ENCODE peak calls at places on chromosomes 5 and 9, in five cellular contexts. One of them, this sample, is unnamed.

GRCh38 chr5:80217667-80218066 is 38.2 kb downstream of the SERINC5 start:
- DNase-seq in astrocyte of the cerebellum: no peak
- DNase-seq in A549: no peak
- DNase-seq in body of pancreas: no peak
- DNase-seq in GM19239: no peak
- DNase-seq in this sample: no peak

GRCh38 chr5:92372766-92373165 is 989.6 kb upstream of the ARRDC3 start:
- DNase-seq in A549: no peak
- DNase-seq in astrocyte of the cerebellum: no peak
- DNase-seq in body of pancreas: no peak
- DNase-seq in GM19239: no peak
- DNase-seq in this sample: no peak

GRCh38 chr9:89505048-89505447 is 7.1 kb upstream of the SEMA4D start:
- DNase-seq in A549: no peak
- DNase-seq in GM19239: no peak
- DNase-seq in astrocyte of the cerebellum: no peak
- DNase-seq in body of pancreas: no peak
- DNase-seq in this sample: no peak

GRCh38 chr9:133627341-133627740 is 8.8 kb upstream of the DBH start:
- DNase-seq in body of pancreas: no peak
- DNase-seq in A549: no peak
- DNase-seq in astrocyte of the cerebellum: no peak
- DNase-seq in GM19239: no peak
- DNase-seq in this sample: no peak

GRCh38 chr5:78594946-78595921 is 53.3 kb downstream of the LHFPL2 start:
- DNase-seq in body of pancreas: peak
- DNase-seq in A549: peak
- DNase-seq in GM19239: no peak
- DNase-seq in astrocyte of the cerebellum: peak
- DNase-seq in this sample: no peak

GRCh38 chr9:85723220-85723619 is 18.5 kb downstream of the AGTPBP1 start:
- DNase-seq in GM19239: no peak
- DNase-seq in A549: no peak
- DNase-seq in astrocyte of the cerebellum: no peak
- DNase-seq in body of pancreas: no peak
- DNase-seq in this sample: no peak

GRCh38 chr9:79195904-79196303 is 375.9 kb upstream of the TLE4 start:
- DNase-seq in GM19239: no peak
- DNase-seq in A549: no peak
- DNase-seq in body of pancreas: no peak
- DNase-seq in astrocyte of the cerebellum: no peak
- DNase-seq in this sample: no peak

GRCh38 chr5:81315336-81315735 is 13.9 kb downstream of the ZCCHC9 start:
- DNase-seq in astrocyte of the cerebellum: peak
- DNase-seq in GM19239: no peak
- DNase-seq in A549: no peak
- DNase-seq in body of pancreas: no peak
- DNase-seq in this sample: no peak

GRCh38 chr5:151742870-151743294 is 15.5 kb downstream of the ATOX1 start:
- DNase-seq in GM19239: no peak
- DNase-seq in A549: peak
- DNase-seq in astrocyte of the cerebellum: peak
- DNase-seq in body of pancreas: no peak
- DNase-seq in this sample: no peak

GRCh38 chr5:167797933-167798332 is 493.5 kb upstream of the WWC1 start:
- DNase-seq in body of pancreas: no peak
- DNase-seq in astrocyte of the cerebellum: no peak
- DNase-seq in A549: no peak
- DNase-seq in GM19239: no peak
- DNase-seq in this sample: no peak

GRCh38 chr9:93265301-93265971 is 81.5 kb downstream of the WNK2 start:
- DNase-seq in astrocyte of the cerebellum: no peak
- DNase-seq in A549: no peak
- DNase-seq in GM19239: no peak
- DNase-seq in body of pancreas: no peak
- DNase-seq in this sample: no peak

GRCh38 chr9:109107402-109108240 is 12.1 kb downstream of the TMEM245 start:
- DNase-seq in A549: peak
- DNase-seq in astrocyte of the cerebellum: no peak
- DNase-seq in GM19239: no peak
- DNase-seq in body of pancreas: no peak
- DNase-seq in this sample: no peak

GRCh38 chr5:171367424-171368370 is 20.0 kb upstream of the NPM1 start:
- DNase-seq in body of pancreas: no peak
- DNase-seq in GM19239: no peak
- DNase-seq in A549: no peak
- DNase-seq in astrocyte of the cerebellum: peak
- DNase-seq in this sample: no peak

GRCh38 chr5:168612123-168612522 is 33.0 kb upstream of the PANK3 start:
- DNase-seq in A549: no peak
- DNase-seq in GM19239: no peak
- DNase-seq in astrocyte of the cerebellum: no peak
- DNase-seq in body of pancreas: no peak
- DNase-seq in this sample: no peak

GRCh38 chr9:22976454-22976853 is 529.8 kb downstream of the DMRTA1 start:
- DNase-seq in GM19239: no peak
- DNase-seq in body of pancreas: no peak
- DNase-seq in astrocyte of the cerebellum: no peak
- DNase-seq in A549: no peak
- DNase-seq in this sample: no peak

GRCh38 chr5:115888027-115888426 is 46.3 kb downstream of the AP3S1 start:
- DNase-seq in astrocyte of the cerebellum: peak
- DNase-seq in GM19239: no peak
- DNase-seq in body of pancreas: no peak
- DNase-seq in A549: no peak
- DNase-seq in this sample: no peak

GRCh38 chr5:120413706-120414105 is 50.4 kb upstream of the PRR16 start:
- DNase-seq in astrocyte of the cerebellum: peak
- DNase-seq in A549: no peak
- DNase-seq in GM19239: no peak
- DNase-seq in body of pancreas: no peak
- DNase-seq in this sample: no peak

GRCh38 chr5:53002491-53002890 is 13.3 kb downstream of the ITGA2 start:
- DNase-seq in A549: no peak
- DNase-seq in body of pancreas: no peak
- DNase-seq in astrocyte of the cerebellum: no peak
- DNase-seq in GM19239: no peak
- DNase-seq in this sample: no peak

GRCh38 chr9:36870960-36871359 is 163.1 kb downstream of the PAX5 start:
- DNase-seq in GM19239: no peak
- DNase-seq in body of pancreas: no peak
- DNase-seq in astrocyte of the cerebellum: no peak
- DNase-seq in A549: no peak
- DNase-seq in this sample: no peak

GRCh38 chr5:147417133-147417813 is 92.6 kb downstream of the DPYSL3 start:
- DNase-seq in astrocyte of the cerebellum: peak
- DNase-seq in GM19239: no peak
- DNase-seq in body of pancreas: peak
- DNase-seq in A549: no peak
- DNase-seq in this sample: peak

GRCh38 chr5:10902145-10902544 is 141.1 kb upstream of the DAP start:
- DNase-seq in GM19239: no peak
- DNase-seq in astrocyte of the cerebellum: peak
- DNase-seq in A549: no peak
- DNase-seq in body of pancreas: no peak
- DNase-seq in this sample: no peak

GRCh38 chr5:66993882-66994281 is 202.7 kb downstream of the CD180 start:
- DNase-seq in body of pancreas: no peak
- DNase-seq in GM19239: no peak
- DNase-seq in astrocyte of the cerebellum: no peak
- DNase-seq in A549: no peak
- DNase-seq in this sample: no peak

GRCh38 chr9:89178162-89179120 is at the start of gene SHC3:
- DNase-seq in GM19239: no peak
- DNase-seq in astrocyte of the cerebellum: no peak
- DNase-seq in A549: no peak
- DNase-seq in body of pancreas: no peak
- DNase-seq in this sample: no peak